ENCODE peak calls at places on chromosomes 11 and 22, in four cellular contexts. V is SJCRH30, R is neural progenitor cell, X is upper lobe of right lung. J is an unnamed sample. For H3K27me3, the result is how much of the 10 kb centered on the place peaks cover.

GRCh38 chr22:45905924-45906865 is 70.8 kb downstream of the WNT7B start:
- DNase-seq in X (no peak), V (no peak), R (peak), J (no peak)

GRCh38 chr11:106386519-106386918 is 309.1 kb downstream of the AASDHPPT start:
- DNase-seq in V (no peak), X (no peak), R (no peak), J (no peak)

GRCh38 chr11:121575250-121575962 is 122.6 kb upstream of the SORL1-AS1 start:
- DNase-seq in R (no peak), X (peak), V (peak), J (no peak)

GRCh38 chr11:112364962-112365481 is 104.4 kb upstream of the PLET1 start:
- DNase-seq in V (no peak), R (no peak), X (no peak), J (peak)

GRCh38 chr11:33402066-33402465 is 144.9 kb downstream of the HIPK3 start:
- DNase-seq in X (no peak), V (peak), R (no peak), J (no peak)

GRCh38 chr22:16973591-16974297 is 34.3 kb downstream of the GAB4 start:
- DNase-seq in X (no peak), R (no peak), V (no peak), J (no peak)

GRCh38 chr11:120643254-120643653 is 131.7 kb downstream of the GRIK4 start:
- DNase-seq in V (no peak), X (peak), R (peak), J (peak)

GRCh38 chr11:32935462-32936029 is 42.9 kb downstream of the QSER1 start:
- DNase-seq in V (no peak), R (no peak), X (no peak), J (no peak)

GRCh38 chr11:117076941-117077659 is 21.1 kb downstream of the SIK3 start:
- DNase-seq in R (no peak), X (no peak), V (no peak), J (no peak)

GRCh38 chr11:68998390-68998911 is 14.6 kb downstream of the MRGPRF start:
- DNase-seq in R (no peak), V (peak), X (peak), J (peak)

GRCh38 chr11:129191649-129192048 is 476 bp downstream of the ARHGAP32 start:
- DNase-seq in X (no peak), R (no peak), V (no peak), J (no peak)

GRCh38 chr22:47209547-47210023 is 447.1 kb downstream of the TBC1D22A start:
- DNase-seq in R (no peak), X (no peak), V (no peak), J (no peak)

GRCh38 chr11:16357776-16358175 is 1.4 kb upstream of the SOX6 start:
- DNase-seq in X (no peak), R (no peak), V (no peak), J (no peak)

GRCh38 chr11:93542753-93543246 is 391 bp downstream of the SMCO4 start:
- DNase-seq in R (no peak), X (no peak), V (no peak), J (no peak)

GRCh38 chr11:57338152-57338551 is at the start of gene P2RX3:
- DNase-seq in X (no peak), V (no peak), R (no peak), J (peak)

GRCh38 chr22:24984122-24984521 is 31.6 kb downstream of the KIAA1671 start:
- DNase-seq in V (no peak), R (no peak), X (no peak), J (no peak)

GRCh38 chr11:14374922-14375630 is 16.1 kb upstream of the RRAS2 start:
- DNase-seq in R (peak), X (no peak), V (no peak), J (no peak)

GRCh38 chr22:33921576-33922181 is 1.4 kb upstream of the LARGE1 start:
- DNase-seq in V (peak), R (peak), X (peak), J (peak)

GRCh38 chr11:75826463-75827220 is 11.6 kb downstream of the UVRAG start:
- DNase-seq in R (peak), X (no peak), V (no peak), J (no peak)

GRCh38 chr11:106087815-106088435 is 10.5 kb downstream of the AASDHPPT start:
- DNase-seq in V (no peak), R (peak), X (peak), J (peak)

GRCh38 chr22:45863981-45864751 is 112.8 kb downstream of the WNT7B start:
- DNase-seq in R (peak), X (peak), V (peak), J (peak)

GRCh38 chr11:104122008-104122635 is 41.8 kb downstream of the PDGFD start:
- DNase-seq in X (no peak), V (peak), R (no peak), J (no peak)

GRCh38 chr11:129728571-129728970 is 87.1 kb upstream of the TMEM45B start:
- DNase-seq in V (no peak), X (no peak), R (no peak), J (no peak)

GRCh38 chr11:101133190-101133589 is 3.6 kb upstream of the PGR start:
- DNase-seq in X (no peak), V (no peak), R (no peak), J (no peak)

GRCh38 chr11:65891180-65892136 is 985 bp downstream of the CCDC85B start:
- DNase-seq in V (peak), X (no peak), R (peak), J (peak)

GRCh38 chr22:17334054-17334453 is 35.2 kb upstream of the CECR2 start:
- DNase-seq in V (no peak), X (no peak), R (no peak), J (no peak)

GRCh38 chr11:2538951-2539735 is 94.3 kb downstream of the KCNQ1 start:
- DNase-seq in V (no peak), X (peak), R (no peak), J (peak)

GRCh38 chr11:15819679-15820286 is 536.6 kb downstream of the SOX6 start:
- DNase-seq in R (peak), V (peak), X (peak), J (peak)

GRCh38 chr22:30878516-30879365 is 89.8 kb downstream of the MORC2 start:
- DNase-seq in R (no peak), V (peak), X (peak), J (peak)

GRCh38 chr22:37193629-37194191 is 5.7 kb upstream of the C1QTNF6 start:
- DNase-seq in X (no peak), R (no peak), V (no peak), J (peak)

GRCh38 chr11:13955971-13956421 is 6.5 kb upstream of the SPON1 start:
- DNase-seq in V (peak), R (peak), X (no peak), J (peak)

GRCh38 chr11:134539285-134539684 is 127.2 kb upstream of the B3GAT1 start:
- DNase-seq in R (no peak), X (peak), V (no peak), J (no peak)

GRCh38 chr22:40712311-40712710 is 33.0 kb downstream of the MCHR1 start:
- DNase-seq in V (no peak), R (no peak), X (no peak), J (no peak)
- H3K27me3 ChIP-seq in V (under half), R (under half), X (under half), J (under half)

DNA sequence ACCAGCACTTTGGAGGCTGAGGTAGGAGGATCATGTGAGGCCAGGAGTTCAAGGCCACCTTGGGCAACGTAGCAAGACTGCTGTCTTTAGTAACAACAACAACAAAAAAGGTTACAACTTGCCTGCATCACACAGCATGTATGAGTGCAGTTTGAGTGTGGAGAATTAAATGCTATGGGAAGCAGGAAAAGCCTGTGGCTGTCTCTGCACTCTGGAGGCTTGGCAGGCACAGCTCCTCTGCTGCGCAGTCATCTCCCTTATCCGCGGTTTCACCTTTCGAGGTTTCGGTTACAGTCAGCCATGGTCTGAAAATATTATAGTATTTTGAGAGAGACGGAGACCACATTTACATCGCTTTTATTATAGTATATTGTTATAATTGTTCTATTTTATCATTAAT is 2.9 kb downstream of the MICAL2 start:
- DNase-seq in V (no peak), R (no peak), X (no peak), J (no peak)
- H3K4me3 ChIP-seq in V (no peak), R (no peak), X (peak), J (no peak)

GRCh38 chr11:118328745-118329144 is 13.8 kb downstream of the CD3D start:
- DNase-seq in X (no peak), R (no peak), V (no peak), J (no peak)
- H3K27me3 ChIP-seq in X (under half), R (under half), V (under half), J (under half)

GRCh38 chr11:5621580-5621979 is 3.2 kb upstream of the TRIM34 start:
- DNase-seq in V (no peak), R (no peak), X (no peak), J (no peak)
- H3K4me3 ChIP-seq in V (no peak), R (no peak), X (no peak), J (no peak)

GRCh38 chr11:64065712-64066111 is 30.0 kb downstream of the FLRT1 start:
- DNase-seq in X (no peak), R (no peak), V (no peak), J (no peak)
- H3K27me3 ChIP-seq in X (under half), R (under half), V (under half), J (under half)

DNA sequence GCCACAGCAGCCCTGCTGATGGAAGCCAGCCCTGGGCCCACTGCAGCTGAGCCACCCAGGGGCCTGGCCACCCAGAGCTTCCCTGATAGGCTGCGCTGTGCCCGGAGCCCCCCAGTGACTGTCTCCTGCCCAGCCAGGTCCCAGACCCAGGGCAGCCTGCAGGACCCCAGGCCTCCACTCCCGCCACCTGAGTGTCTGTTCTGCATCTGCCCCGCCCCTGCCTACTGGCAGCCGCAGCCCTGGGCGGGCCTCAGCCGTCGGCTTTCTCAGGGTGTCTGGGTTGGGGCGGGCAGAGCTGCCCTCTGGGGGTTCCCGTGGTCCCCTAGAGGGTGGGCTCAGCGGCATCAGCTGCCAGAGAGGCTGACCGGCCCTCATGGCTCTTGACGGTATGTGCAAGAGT is 12.5 kb upstream of the PIM3 start:
- DNase-seq in R (no peak), X (no peak), V (no peak), J (no peak)
- H3K4me3 ChIP-seq in R (no peak), X (peak), V (no peak), J (no peak)